ENCODE peak calls at places on chromosome 6, in ten cellular contexts. One of them, this sample, is unnamed.

GRCh38 chr6:35073211-35073610 is 67.9 kb downstream of the TCP11 start:
- DNase-seq in T1000: no peak
- DNase-seq in pulmonary artery endothelial cell: no peak
- DNase-seq in NCI-H345: no peak
- DNase-seq in RWPE1: no peak
- DNase-seq in tibial artery: no peak
- DNase-seq in nucleus accumbens: no peak
- DNase-seq in psoas muscle: peak
- DNase-seq in NCI-H524: no peak
- DNase-seq in ELF-1: no peak
- DNase-seq in this sample: no peak

GRCh38 chr6:22536111-22536510 is 33.3 kb upstream of the HDGFL1 start:
- DNase-seq in T1000: no peak
- DNase-seq in pulmonary artery endothelial cell: no peak
- DNase-seq in NCI-H345: no peak
- DNase-seq in RWPE1: no peak
- DNase-seq in tibial artery: no peak
- DNase-seq in nucleus accumbens: no peak
- DNase-seq in psoas muscle: no peak
- DNase-seq in NCI-H524: no peak
- DNase-seq in ELF-1: no peak
- DNase-seq in this sample: peak

GRCh38 chr6:11596640-11597237 is 59.2 kb downstream of the TMEM170B start:
- DNase-seq in T1000: no peak
- DNase-seq in pulmonary artery endothelial cell: no peak
- DNase-seq in NCI-H345: no peak
- DNase-seq in RWPE1: no peak
- DNase-seq in tibial artery: no peak
- DNase-seq in nucleus accumbens: no peak
- DNase-seq in psoas muscle: no peak
- DNase-seq in NCI-H524: no peak
- DNase-seq in ELF-1: no peak
- DNase-seq in this sample: no peak

GRCh38 chr6:16204653-16205376 is 33.6 kb upstream of the GMPR start:
- DNase-seq in T1000: no peak
- DNase-seq in pulmonary artery endothelial cell: no peak
- DNase-seq in NCI-H345: no peak
- DNase-seq in RWPE1: no peak
- DNase-seq in tibial artery: no peak
- DNase-seq in nucleus accumbens: no peak
- DNase-seq in psoas muscle: no peak
- DNase-seq in NCI-H524: no peak
- DNase-seq in ELF-1: no peak
- DNase-seq in this sample: no peak

GRCh38 chr6:137112067-137112355 is 61.4 kb downstream of the IL22RA2 start:
- DNase-seq in T1000: no peak
- DNase-seq in pulmonary artery endothelial cell: no peak
- DNase-seq in NCI-H345: no peak
- DNase-seq in RWPE1: peak
- DNase-seq in tibial artery: no peak
- DNase-seq in nucleus accumbens: no peak
- DNase-seq in psoas muscle: no peak
- DNase-seq in NCI-H524: no peak
- DNase-seq in ELF-1: no peak
- DNase-seq in this sample: no peak

GRCh38 chr6:138546733-138547185 is 47.5 kb upstream of the NHSL1 start:
- DNase-seq in T1000: no peak
- DNase-seq in pulmonary artery endothelial cell: peak
- DNase-seq in NCI-H345: peak
- DNase-seq in RWPE1: peak
- DNase-seq in tibial artery: no peak
- DNase-seq in nucleus accumbens: no peak
- DNase-seq in psoas muscle: no peak
- DNase-seq in NCI-H524: no peak
- DNase-seq in ELF-1: no peak
- DNase-seq in this sample: no peak

GRCh38 chr6:75098709-75099108 is 107.1 kb downstream of the COL12A1 start:
- DNase-seq in T1000: peak
- DNase-seq in pulmonary artery endothelial cell: peak
- DNase-seq in NCI-H345: no peak
- DNase-seq in RWPE1: peak
- DNase-seq in tibial artery: peak
- DNase-seq in nucleus accumbens: no peak
- DNase-seq in psoas muscle: peak
- DNase-seq in NCI-H524: no peak
- DNase-seq in ELF-1: peak
- DNase-seq in this sample: no peak

GRCh38 chr6:43665376-43665775 is 20.5 kb downstream of the RSPH9 start:
- DNase-seq in T1000: peak
- DNase-seq in pulmonary artery endothelial cell: no peak
- DNase-seq in NCI-H345: no peak
- DNase-seq in RWPE1: peak
- DNase-seq in tibial artery: no peak
- DNase-seq in nucleus accumbens: no peak
- DNase-seq in psoas muscle: no peak
- DNase-seq in NCI-H524: no peak
- DNase-seq in ELF-1: no peak
- DNase-seq in this sample: no peak

GRCh38 chr6:133289733-133290306 is 48.7 kb downstream of the EYA4 start:
- DNase-seq in T1000: no peak
- DNase-seq in pulmonary artery endothelial cell: no peak
- DNase-seq in NCI-H345: no peak
- DNase-seq in RWPE1: no peak
- DNase-seq in tibial artery: no peak
- DNase-seq in nucleus accumbens: no peak
- DNase-seq in psoas muscle: no peak
- DNase-seq in NCI-H524: no peak
- DNase-seq in ELF-1: no peak
- DNase-seq in this sample: no peak

GRCh38 chr6:4778086-4778485 is 1.9 kb downstream of the CDYL start:
- DNase-seq in T1000: no peak
- DNase-seq in pulmonary artery endothelial cell: no peak
- DNase-seq in NCI-H345: no peak
- DNase-seq in RWPE1: no peak
- DNase-seq in tibial artery: no peak
- DNase-seq in nucleus accumbens: no peak
- DNase-seq in psoas muscle: no peak
- DNase-seq in NCI-H524: no peak
- DNase-seq in ELF-1: no peak
- DNase-seq in this sample: no peak